ENCODE peak calls at places on chromosome X, in six cellular contexts. C is SK-N-SH, P is mammary epithelial cell, I is Karpas-422, K is mesendoderm, F is HCT116. V is an unnamed sample.

GRCh38 chrX:134558133-134558532 is 98.2 kb downstream of the HPRT1 start:
- DNase-seq in C (no peak), P (no peak), I (no peak), K (no peak), F (no peak), V (no peak)

GRCh38 chrX:55342533-55343501 is 78.1 kb upstream of the PAGE3 start:
- DNase-seq in C (peak; percentile 48), P (peak; percentile 55), I (peak; percentile 73), K (peak; percentile 27), F (no peak), V (no peak)

GRCh38 chrX:129577473-129577872 is 37.4 kb downstream of the OCRL start:
- DNase-seq in C (peak; percentile 58), P (peak; percentile 5), I (no peak), K (peak; percentile 23), F (no peak), V (peak; percentile 77)

GRCh38 chrX:103663921-103664320 is 22.6 kb downstream of the MORF4L2 start:
- DNase-seq in C (no peak), P (no peak), I (no peak), K (no peak), F (no peak), V (no peak)

GRCh38 chrX:123487226-123487625 is 245.6 kb downstream of the THOC2 start:
- DNase-seq in C (no peak), P (no peak), I (no peak), K (no peak), F (no peak), V (peak; percentile 47)

GRCh38 chrX:72644946-72645345 is 69.2 kb downstream of the PHKA1 start:
- DNase-seq in C (no peak), P (peak; percentile 6), I (no peak), K (peak; percentile 1), F (no peak), V (no peak)

GRCh38 chrX:43813898-43814297 is 68.4 kb downstream of the MAOB start:
- DNase-seq in C (no peak), P (no peak), I (peak; percentile 51), K (peak; percentile 40), F (peak; percentile 10), V (peak; percentile 29)

GRCh38 chrX:149527705-149528104 is 13.1 kb upstream of the EOLA1 start:
- DNase-seq in C (peak; percentile 27), P (no peak), I (peak; percentile 89), K (peak; percentile 62), F (no peak), V (no peak)

GRCh38 chrX:42123369-42123768 is 200.0 kb upstream of the CASK start:
- DNase-seq in C (no peak), P (no peak), I (no peak), K (no peak), F (no peak), V (no peak)

GRCh38 chrX:115399306-115399705 is 109.8 kb downstream of the LUZP4 start:
- DNase-seq in C (no peak), P (no peak), I (no peak), K (no peak), F (no peak), V (no peak)

GRCh38 chrX:130716822-130717405 is 186.1 kb downstream of the ENOX2 start:
- DNase-seq in C (no peak), P (no peak), I (no peak), K (no peak), F (no peak), V (no peak)

GRCh38 chrX:2383735-2384134 is 117.0 kb downstream of the DHRSX start:
- DNase-seq in C (no peak), P (peak; percentile 59), I (no peak), K (no peak), F (no peak), V (no peak)

GRCh38 chrX:140586951-140587350 is 82.1 kb upstream of the SOX3 start:
- DNase-seq in C (no peak), P (no peak), I (no peak), K (no peak), F (no peak), V (no peak)

GRCh38 chrX:148871422-148872152 is 371.2 kb downstream of the AFF2 start:
- DNase-seq in C (no peak), P (peak; percentile 94), I (no peak), K (no peak), F (no peak), V (peak; percentile 74)

GRCh38 chrX:24775891-24776290 is 82.2 kb downstream of the POLA1 start:
- DNase-seq in C (no peak), P (no peak), I (no peak), K (no peak), F (no peak), V (no peak)

GRCh38 chrX:106606583-106606982 is 5.2 kb upstream of the RADX start:
- DNase-seq in C (no peak), P (peak; percentile 44), I (no peak), K (no peak), F (no peak), V (no peak)

GRCh38 chrX:43693602-43694406 is 37.7 kb downstream of the MAOA start:
- DNase-seq in C (no peak), P (no peak), I (no peak), K (no peak), F (no peak), V (peak; percentile 71)

GRCh38 chrX:21658152-21658737 is at the start of gene KLHL34:
- DNase-seq in C (peak; percentile 14), P (no peak), I (no peak), K (no peak), F (no peak), V (no peak)

GRCh38 chrX:16762579-16762978 is 23.7 kb upstream of the TXLNG start:
- DNase-seq in C (no peak), P (no peak), I (no peak), K (no peak), F (no peak), V (no peak)

GRCh38 chrX:74293343-74293946 is 10.5 kb upstream of the ZCCHC13 start:
- DNase-seq in C (peak; percentile 87), P (peak; percentile 49), I (peak; percentile 80), K (peak; percentile 80), F (peak; percentile 57), V (peak; percentile 71)
- H3K9ac ChIP-seq in C (peak overlapping the region; percentile 94), P (peak overlapping the region; percentile 46), I (peak overlapping the region; percentile 85), K (peak overlapping the region; percentile 80), F (peak overlapping the region; percentile 80), V (peak overlapping the region; percentile 52)

DNA sequence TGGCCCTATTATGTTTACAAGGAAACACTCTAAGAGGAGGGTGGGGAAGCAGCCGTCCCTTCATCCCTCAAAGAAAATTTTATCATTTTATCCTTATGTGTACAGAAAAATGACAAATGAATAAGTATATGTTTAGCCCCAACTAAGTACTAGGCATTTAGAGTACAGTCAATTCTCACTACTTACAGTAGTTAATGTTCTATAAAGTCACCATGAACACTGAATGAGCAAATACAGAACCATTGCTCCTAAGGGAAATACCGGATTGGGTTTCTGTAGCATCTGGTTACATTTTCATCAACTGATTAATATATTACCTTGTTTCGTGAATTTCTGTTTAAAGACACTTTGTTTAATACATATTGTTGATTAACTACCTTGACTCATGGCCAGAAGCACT is 109.3 kb downstream of the ASB9 start:
- DNase-seq in C (no peak), P (no peak), I (peak; percentile 24), K (no peak), F (no peak), V (no peak)
- H3K27ac ChIP-seq in C (no peak overlapping the region), P (no peak overlapping the region), I (no peak overlapping the region), K (no peak overlapping the region), F (no peak overlapping the region), V (no peak overlapping the region)

GRCh38 chrX:19285857-19286256 is 57.9 kb upstream of the PDHA1 start:
- DNase-seq in C (peak; percentile 6), P (no peak), I (no peak), K (no peak), F (no peak), V (no peak)

GRCh38 chrX:19280636-19281035 is 63.1 kb upstream of the PDHA1 start:
- DNase-seq in C (no peak), P (no peak), I (no peak), K (no peak), F (no peak), V (no peak)

DNA sequence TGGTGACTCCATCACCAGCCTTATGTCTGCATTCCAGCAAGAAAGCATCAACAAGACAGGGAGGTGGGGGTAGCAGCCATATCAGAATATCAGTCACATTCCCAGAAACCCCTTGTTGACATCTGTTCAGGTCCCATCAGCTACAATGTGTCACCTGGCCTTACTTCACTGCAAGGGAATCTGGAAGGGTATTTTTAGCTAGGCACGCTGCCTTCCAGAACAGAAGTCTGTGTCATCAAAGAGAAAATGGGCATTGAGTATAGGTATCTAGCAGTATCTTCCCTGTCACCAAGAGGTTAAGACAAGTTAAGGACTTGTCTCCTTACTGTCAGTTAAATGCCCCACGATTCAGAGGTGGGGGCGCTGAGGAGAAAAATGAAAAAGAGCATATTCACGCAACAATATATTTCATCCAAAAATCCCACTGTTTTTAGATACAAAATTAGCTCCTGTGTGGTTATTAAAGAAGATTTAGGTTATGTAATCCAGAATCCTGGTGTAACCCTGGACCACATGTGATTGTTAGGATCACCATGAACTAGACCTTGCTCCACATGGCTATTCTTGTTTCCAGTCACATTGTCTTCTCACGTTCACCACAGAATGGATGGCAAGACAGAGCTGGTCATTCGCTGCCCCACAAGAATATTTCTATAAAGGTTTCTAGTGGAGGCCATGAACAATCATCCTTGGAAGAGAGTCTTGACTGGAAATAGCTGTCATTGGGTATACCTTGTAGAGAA is 60.0 kb upstream of the PDHA1 start:
- DNase-seq in C (no peak), P (no peak), I (no peak), K (no peak), F (no peak), V (no peak)
- H3K79me2 ChIP-seq in C (no peaks in the 10 kb centered on the region), P (no peaks in the 10 kb centered on the region), I (no peaks in the 10 kb centered on the region), K (no peaks in the 10 kb centered on the region), F (no peaks in the 10 kb centered on the region), V (no peaks in the 10 kb centered on the region)

GRCh38 chrX:40107291-40108083 is 9.7 kb upstream of the BCOR start:
- DNase-seq in C (peak; percentile 44), P (no peak), I (no peak), K (peak; percentile 84), F (peak; percentile 77), V (no peak)

GRCh38 chrX:40108084-40108958 is 10.6 kb upstream of the BCOR start:
- DNase-seq in C (no peak), P (no peak), I (no peak), K (peak; percentile 73), F (no peak), V (peak; percentile 61)

GRCh38 chrX:40105791-40106676 is 8.3 kb upstream of the BCOR start:
- DNase-seq in C (peak; percentile 76), P (peak; percentile 33), I (peak; percentile 85), K (peak; percentile 54), F (no peak), V (no peak)

GRCh38 chrX:40105016-40105790 is 7.4 kb upstream of the BCOR start:
- DNase-seq in C (peak; percentile 64), P (peak; percentile 36), I (peak; percentile 73), K (peak; percentile 57), F (no peak), V (no peak)

GRCh38 chrX:40106677-40107290 is 9.0 kb upstream of the BCOR start:
- DNase-seq in C (peak; percentile 49), P (no peak), I (no peak), K (peak; percentile 86), F (no peak), V (no peak)
- H3K9ac ChIP-seq in C (peak overlapping the region; percentile 36), P (no peak overlapping the region), I (peak overlapping the region; percentile 92), K (peak overlapping the region; percentile 52), F (peak overlapping the region; percentile 82), V (no peak overlapping the region)

GRCh38 chrX:53374222-53374820 is 48.1 kb downstream of the SMC1A start:
- DNase-seq in C (no peak), P (no peak), I (peak; percentile 44), K (peak; percentile 39), F (no peak), V (no peak)
- H3K27ac ChIP-seq in C (no peak overlapping the region), P (no peak overlapping the region), I (no peak overlapping the region), K (no peak overlapping the region), F (no peak overlapping the region), V (no peak overlapping the region)

GRCh38 chrX:48918303-48918643 is 551 bp downstream of the PIM2 start:
- DNase-seq in C (no peak), P (no peak), I (no peak), K (no peak), F (no peak), V (no peak)
- H3K79me2 ChIP-seq in C (peaks cover 3% of the 10 kb centered on the region), P (peaks cover 24% of the 10 kb centered on the region), I (peaks cover 16% of the 10 kb centered on the region), K (peaks cover 15% of the 10 kb centered on the region), F (peaks cover 32% of the 10 kb centered on the region), V (peaks cover 6% of the 10 kb centered on the region)

V was measured in fibroblast of lung.